ENCODE peak calls at places on chromosomes 13 and 19, in eight cellular contexts. C is stimulated activated CD4-positive, alpha-beta T cell treated with anti-CD3 and anti-CD28 coated beads, TNF-alpha, amount 100 ng/mL, for 4 hours; K is C1 segment of cervical spinal cord; N is Kasumi-1; T is activated naive CD4-positive, alpha-beta T cell treated with Interleukin-2 at 50 U/mL for 16 hours; U is KG1; H is GF-D8; Q is kidney epithelial cell. L is an unnamed sample.

GRCh38 chr13:19586904-19587634 is 25.7 kb upstream of the TPTE2 start:
- DNase-seq in C (peak; percentile 65), K (no peak), N (peak; percentile 79), T (peak; percentile 81), U (peak; percentile 69), H (peak; percentile 94), Q (no peak), L (no peak)

GRCh38 chr13:100510208-100510997 is 78.2 kb downstream of the GGACT start:
- DNase-seq in C (no peak), K (no peak), N (no peak), T (no peak), U (no peak), H (no peak), Q (no peak), L (no peak)

GRCh38 chr19:45403781-45404556 is 900 bp downstream of the PPP1R13L start:
- DNase-seq in C (no peak), K (no peak), N (peak; percentile 11), T (peak; percentile 61), U (peak; percentile 47), H (no peak), Q (no peak), L (no peak)

GRCh38 chr19:55962186-55962585 is 14.6 kb downstream of the NLRP8 start:
- DNase-seq in C (no peak), K (no peak), N (no peak), T (no peak), U (no peak), H (no peak), Q (no peak), L (no peak)

GRCh38 chr13:46996316-46996715 is 99.5 kb upstream of the HTR2A start:
- DNase-seq in C (no peak), K (no peak), N (no peak), T (no peak), U (no peak), H (no peak), Q (no peak), L (no peak)

GRCh38 chr19:38264486-38265212 is at the start of gene SPINT2:
- DNase-seq in C (peak; percentile 15), K (peak; percentile 39), N (peak; percentile 47), T (no peak), U (peak; percentile 71), H (peak; percentile 38), Q (no peak), L (no peak)

GRCh38 chr19:13208131-13208963 is 58.1 kb downstream of the IER2 start:
- DNase-seq in C (peak; percentile 42), K (no peak), N (peak; percentile 66), T (peak; percentile 69), U (peak; percentile 51), H (no peak), Q (no peak), L (no peak)

GRCh38 chr19:11737964-11738745 is 591 bp downstream of the ZNF823 start:
- DNase-seq in C (no peak), K (peak; percentile 35), N (no peak), T (peak; percentile 27), U (no peak), H (peak; percentile 23), Q (no peak), L (peak; percentile 19)

GRCh38 chr13:51666316-51666715 is 82.1 kb downstream of the WDFY2 start:
- DNase-seq in C (no peak), K (no peak), N (no peak), T (no peak), U (no peak), H (no peak), Q (no peak), L (no peak)

GRCh38 chr13:99280166-99280565 is 22.0 kb upstream of the GPR18 start:
- DNase-seq in C (no peak), K (no peak), N (no peak), T (no peak), U (no peak), H (peak; percentile 49), Q (no peak), L (no peak)

GRCh38 chr13:40271931-40272775 is 394.3 kb downstream of the FOXO1 start:
- DNase-seq in C (peak; percentile 25), K (peak; percentile 25), N (no peak), T (peak; percentile 50), U (peak; percentile 18), H (no peak), Q (no peak), L (peak; percentile 74)

GRCh38 chr13:70668293-70668692 is 560.0 kb upstream of the KLHL1 start:
- DNase-seq in C (no peak), K (no peak), N (no peak), T (no peak), U (no peak), H (no peak), Q (peak; percentile 48), L (no peak)

GRCh38 chr19:9054768-9055167 is 32.1 kb upstream of the OR1M1 start:
- DNase-seq in C (no peak), K (no peak), N (no peak), T (no peak), U (no peak), H (no peak), Q (no peak), L (no peak)

GRCh38 chr13:55244991-55245644 is 1895.6 kb upstream of the PRR20A start:
- DNase-seq in C (no peak), K (no peak), N (peak; percentile 11), T (no peak), U (no peak), H (no peak), Q (no peak), L (peak; percentile 15)

GRCh38 chr19:7010722-7011593 is 10.3 kb downstream of the MBD3L2B start:
- DNase-seq in C (no peak), K (no peak), N (no peak), T (peak; percentile 39), U (no peak), H (no peak), Q (no peak), L (no peak)

GRCh38 chr19:18479964-18480723 is 41.7 kb downstream of the ELL start:
- DNase-seq in C (no peak), K (peak; percentile 96), N (no peak), T (no peak), U (no peak), H (no peak), Q (no peak), L (no peak)

GRCh38 chr13:68257111-68257842 is 1027.1 kb upstream of the PCDH9 start:
- DNase-seq in C (no peak), K (no peak), N (no peak), T (no peak), U (no peak), H (no peak), Q (no peak), L (no peak)

GRCh38 chr13:24680258-24680920 is at the start of gene ATP12A:
- DNase-seq in C (no peak), K (no peak), N (no peak), T (peak; percentile 42), U (no peak), H (no peak), Q (no peak), L (no peak)

GRCh38 chr19:15417699-15418098 is 1.1 kb downstream of the AKAP8L start:
- DNase-seq in C (no peak), K (no peak), N (no peak), T (no peak), U (no peak), H (no peak), Q (no peak), L (no peak)

GRCh38 chr19:3968556-3969434 is 2.1 kb downstream of the DAPK3 start:
- DNase-seq in C (no peak), K (no peak), N (peak; percentile 76), T (no peak), U (no peak), H (no peak), Q (peak; percentile 98), L (no peak)

GRCh38 chr13:24459234-24459633 is 53.3 kb downstream of the PARP4 start:
- DNase-seq in C (no peak), K (no peak), N (no peak), T (no peak), U (no peak), H (no peak), Q (no peak), L (no peak)

GRCh38 chr19:32908641-32909190 is 39.1 kb upstream of the SLC7A9 start:
- DNase-seq in C (no peak), K (no peak), N (no peak), T (no peak), U (no peak), H (no peak), Q (no peak), L (no peak)

GRCh38 chr13:52925221-52925620 is 76.8 kb upstream of the PCDH8 start:
- DNase-seq in C (no peak), K (no peak), N (no peak), T (no peak), U (no peak), H (no peak), Q (no peak), L (no peak)

L was measured in head of caudate nucleus.